ENCODE peak calls at places on chromosomes 11 and 22, in eight cellular contexts. W is tibial artery, Q is IMR-90, R is SJSA1, O is fibroblast of lung, G is right atrium auricular region, P is mesendoderm, B is A549. H is an unnamed sample. For H3K4me1, the result is how much of the 10 kb centered on the place peaks cover.

GRCh38 chr11:93895106-93895862 is 44.9 kb upstream of the VSTM5 start:
- DNase-seq in G (no peak), W (no peak), O (peak), R (no peak), P (peak), B (no peak), Q (peak), H (peak)

GRCh38 chr11:66685276-66686099 is 7.8 kb upstream of the RBM4B start:
- DNase-seq in B (no peak), O (no peak), R (no peak), G (no peak), Q (no peak), W (peak), P (no peak), H (no peak)

GRCh38 chr11:94740083-94740974 is 27.8 kb upstream of the AMOTL1 start:
- DNase-seq in G (no peak), Q (no peak), B (no peak), P (peak), W (peak), O (no peak), R (peak), H (no peak)

GRCh38 chr11:19744130-19744529 is 31.5 kb downstream of the NAV2 start:
- DNase-seq in O (no peak), W (no peak), B (no peak), Q (no peak), R (no peak), G (no peak), P (no peak), H (no peak)

GRCh38 chr11:14577835-14578529 is 57.8 kb upstream of the PSMA1 start:
- DNase-seq in R (no peak), W (no peak), Q (no peak), B (no peak), O (no peak), P (no peak), G (no peak), H (no peak)

GRCh38 chr22:45450931-45451651 is 37.6 kb downstream of the RIBC2 start:
- DNase-seq in B (no peak), Q (peak), R (no peak), O (peak), W (no peak), G (peak), P (no peak), H (no peak)

GRCh38 chr11:110573411-110573810 is 138.8 kb downstream of the ARHGAP20 start:
- DNase-seq in Q (no peak), P (no peak), O (no peak), W (no peak), B (no peak), G (no peak), R (no peak), H (no peak)

GRCh38 chr11:134675983-134676382 is 263.9 kb upstream of the B3GAT1 start:
- DNase-seq in G (no peak), O (no peak), R (no peak), P (no peak), W (no peak), Q (no peak), B (no peak), H (no peak)

GRCh38 chr11:876550-876949 is 33.9 kb downstream of the TSPAN4 start:
- DNase-seq in W (no peak), G (no peak), O (no peak), P (no peak), R (no peak), B (no peak), Q (peak), H (no peak)

GRCh38 chr22:23591846-23592245 is 11.8 kb upstream of the IGLL1 start:
- DNase-seq in P (no peak), B (no peak), O (no peak), W (no peak), R (no peak), Q (no peak), G (no peak), H (no peak)

GRCh38 chr22:45420011-45420410 is 6.5 kb downstream of the RIBC2 start:
- DNase-seq in Q (no peak), P (no peak), R (no peak), O (no peak), G (no peak), B (no peak), W (no peak), H (no peak)

GRCh38 chr22:27801197-27801615 is 350 bp downstream of the MN1 start:
- DNase-seq in B (peak), O (peak), Q (peak), G (no peak), R (peak), W (no peak), P (peak), H (no peak)

GRCh38 chr11:66363805-66364535 is 7.6 kb downstream of the SLC29A2 start:
- DNase-seq in G (no peak), W (no peak), Q (no peak), P (peak), B (peak), R (peak), O (no peak), H (peak)

GRCh38 chr11:118194835-118195627 is 18.6 kb upstream of the SCN2B start:
- DNase-seq in W (peak), G (peak), Q (peak), B (peak), P (peak), O (peak), R (no peak), H (no peak)

GRCh38 chr22:48824673-48825651 is 1002.7 kb downstream of the BRD1 start:
- DNase-seq in B (no peak), Q (no peak), R (peak), W (peak), P (no peak), O (peak), G (no peak), H (no peak)

GRCh38 chr11:3994030-3994640 is 100.5 kb upstream of the RRM1 start:
- DNase-seq in W (no peak), B (no peak), P (no peak), G (no peak), R (no peak), Q (peak), O (peak), H (peak)

GRCh38 chr11:65662802-65663633 is at the start of gene RELA:
- DNase-seq in B (peak), O (peak), G (peak), R (peak), W (peak), P (peak), Q (peak), H (peak)

GRCh38 chr22:48938741-48939140 is 888.9 kb downstream of the BRD1 start:
- DNase-seq in Q (no peak), G (peak), B (no peak), R (peak), W (peak), O (no peak), P (no peak), H (no peak)

GRCh38 chr11:119714590-119714989 is 14.4 kb downstream of the NECTIN1 start:
- DNase-seq in W (no peak), Q (no peak), R (no peak), O (no peak), B (no peak), G (no peak), P (no peak), H (no peak)

GRCh38 chr11:119720311-119720710 is 8.7 kb downstream of the NECTIN1 start:
- DNase-seq in W (no peak), O (no peak), B (no peak), R (no peak), G (no peak), P (no peak), Q (no peak), H (no peak)

GRCh38 chr11:119721129-119722120 is 7.6 kb downstream of the NECTIN1 start:
- DNase-seq in W (no peak), B (peak), Q (no peak), R (no peak), G (no peak), P (peak), O (peak), H (no peak)

GRCh38 chr11:119716475-119717057 is 12.4 kb downstream of the NECTIN1 start:
- DNase-seq in Q (peak), O (no peak), P (no peak), G (no peak), B (no peak), R (no peak), W (no peak), H (no peak)

DNA sequence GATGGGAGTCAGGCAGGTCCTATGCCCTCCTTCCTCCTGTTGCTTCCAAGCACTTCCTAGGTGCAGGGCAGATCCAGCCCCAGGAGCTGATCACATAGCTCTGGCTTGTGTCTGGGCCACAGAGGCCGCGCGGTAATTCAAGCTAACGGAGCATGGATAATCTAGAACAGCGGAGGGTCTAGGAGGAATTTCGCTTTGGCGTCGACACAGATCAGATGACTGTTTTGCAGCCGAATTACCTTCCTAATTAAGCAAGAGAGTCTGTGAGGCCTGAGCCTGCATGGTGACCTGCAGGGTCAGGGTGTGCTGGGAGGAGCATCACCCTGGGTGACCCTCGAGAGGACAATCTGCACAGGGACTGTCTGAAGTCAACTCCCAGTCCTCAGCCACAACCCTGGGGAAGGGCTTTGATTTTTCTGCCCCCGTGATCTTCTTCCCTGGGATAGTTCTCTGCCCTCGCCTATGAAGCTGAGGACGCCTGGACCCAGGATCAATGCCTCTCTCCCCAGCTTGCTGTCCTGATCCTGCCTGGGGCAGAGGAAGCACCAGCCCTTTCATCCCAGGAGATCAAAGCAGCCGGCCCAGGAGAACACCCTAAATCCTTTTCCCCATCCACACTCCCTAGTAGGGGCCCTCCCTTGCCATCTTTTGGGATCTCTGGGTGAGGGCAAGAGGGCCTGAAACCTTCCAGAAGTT is 11.0 kb downstream of the NECTIN1 start:
- DNase-seq in O (peak), R (no peak), W (no peak), G (no peak), P (no peak), B (no peak), Q (no peak), H (no peak)
- H3K4me1 ChIP-seq in O (under half), R (under half), W (under half), G (under half), P (under half), B (under half), Q (under half), H (under half)

GRCh38 chr11:41497974-41498373 is 38.5 kb upstream of the LRRC4C start:
- DNase-seq in G (no peak), B (no peak), P (peak), R (peak), O (peak), Q (no peak), W (no peak), H (no peak)

GRCh38 chr11:41499429-41499828 is 40.0 kb upstream of the LRRC4C start:
- DNase-seq in Q (no peak), W (no peak), P (peak), G (no peak), R (no peak), O (peak), B (no peak), H (no peak)

GRCh38 chr11:41498726-41499125 is 39.3 kb upstream of the LRRC4C start:
- DNase-seq in B (no peak), P (no peak), R (no peak), O (peak), G (no peak), W (no peak), Q (no peak), H (no peak)

GRCh38 chr11:41494716-41495115 is 35.3 kb upstream of the LRRC4C start:
- DNase-seq in P (no peak), Q (no peak), W (no peak), O (peak), B (no peak), R (no peak), G (no peak), H (no peak)
- H3K27ac ChIP-seq in P (no peak), Q (no peak), W (no peak), O (no peak), B (no peak), R (no peak), G (no peak), H (no peak)

DNA sequence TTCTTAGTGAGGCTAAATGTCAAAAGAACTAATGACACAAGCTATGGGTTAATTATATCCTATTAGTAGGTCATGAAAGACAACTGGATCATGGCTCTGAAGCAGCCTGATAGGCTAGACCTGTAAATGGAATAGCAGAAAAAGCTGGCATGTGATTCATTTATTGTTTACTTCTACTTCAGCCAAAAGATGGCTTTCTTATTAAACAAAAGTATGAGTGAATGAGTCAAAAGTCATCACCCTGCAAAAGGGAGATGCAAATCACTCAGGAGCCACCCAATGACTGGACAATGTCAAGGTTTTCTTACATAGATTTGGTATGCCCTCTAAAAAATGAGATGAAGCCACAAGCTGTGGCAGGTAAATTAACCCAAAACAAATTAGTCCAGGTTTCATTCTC is 138.0 kb downstream of the TRPC6 start:
- DNase-seq in W (no peak), O (no peak), R (no peak), Q (no peak), G (no peak), P (no peak), B (no peak), H (no peak)
- H3K4me1 ChIP-seq in W (under half), O (under half), R (under half), Q (under half), G (under half), P (under half), B (under half), H (under half)

GRCh38 chr11:34147581-34147980 is 42.2 kb downstream of the NAT10 start:
- DNase-seq in P (no peak), Q (no peak), R (no peak), W (no peak), O (no peak), G (no peak), B (no peak), H (no peak)

GRCh38 chr11:34146866-34147265 is 41.4 kb downstream of the NAT10 start:
- DNase-seq in W (no peak), Q (no peak), R (no peak), B (no peak), G (no peak), P (no peak), O (no peak), H (no peak)

GRCh38 chr11:34149274-34149673 is 43.8 kb downstream of the NAT10 start:
- DNase-seq in B (no peak), G (no peak), W (no peak), Q (no peak), R (no peak), O (no peak), P (no peak), H (no peak)

GRCh38 chr11:34149786-34150185 is 44.4 kb downstream of the NAT10 start:
- DNase-seq in W (no peak), G (no peak), B (peak), Q (no peak), P (peak), R (no peak), O (no peak), H (no peak)

DNA sequence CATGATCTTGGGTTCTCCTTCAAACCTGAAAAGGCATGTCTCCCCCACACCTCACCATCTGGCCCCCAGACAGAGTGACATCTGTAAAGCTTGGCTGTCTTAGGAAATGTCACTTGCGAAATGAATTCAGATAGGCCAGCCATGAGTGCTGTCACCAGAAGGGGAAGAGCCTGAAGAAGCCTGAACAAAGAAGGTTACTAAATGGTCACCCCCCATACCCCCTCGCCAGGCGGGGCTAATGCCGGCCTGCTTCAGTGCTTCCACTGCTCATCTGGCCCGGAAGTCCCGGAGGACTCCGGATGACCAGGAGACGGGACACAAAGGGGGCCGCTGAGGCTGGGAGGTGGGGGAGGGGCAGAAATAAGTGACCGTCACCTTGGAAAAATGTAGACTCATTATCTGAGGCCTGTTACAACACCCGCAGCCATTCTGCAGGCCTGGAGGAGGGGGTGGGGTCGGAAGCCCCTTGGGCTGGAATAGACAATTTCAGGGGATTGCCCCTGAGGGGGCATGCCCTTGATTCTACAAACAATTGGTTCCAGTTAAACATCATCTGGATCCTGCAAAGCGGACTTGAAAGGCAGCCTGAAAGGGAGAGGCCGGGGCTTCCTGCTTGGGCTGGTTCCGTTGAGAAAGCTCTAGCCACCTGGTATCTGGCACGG is 43.2 kb downstream of the NAT10 start:
- DNase-seq in P (peak), O (no peak), B (no peak), Q (no peak), G (no peak), W (no peak), R (no peak), H (no peak)
- H3K27ac ChIP-seq in P (peak), O (no peak), B (no peak), Q (no peak), G (no peak), W (no peak), R (no peak), H (no peak)

GRCh38 chr11:12409621-12410005 is 32.2 kb downstream of the PARVA start:
- DNase-seq in W (no peak), G (no peak), Q (peak), O (no peak), P (no peak), B (no peak), R (no peak), H (no peak)
- H3K4me1 ChIP-seq in W (half or more), G (half or more), Q (under half), O (under half), P (under half), B (under half), R (under half), H (under half)

DNA sequence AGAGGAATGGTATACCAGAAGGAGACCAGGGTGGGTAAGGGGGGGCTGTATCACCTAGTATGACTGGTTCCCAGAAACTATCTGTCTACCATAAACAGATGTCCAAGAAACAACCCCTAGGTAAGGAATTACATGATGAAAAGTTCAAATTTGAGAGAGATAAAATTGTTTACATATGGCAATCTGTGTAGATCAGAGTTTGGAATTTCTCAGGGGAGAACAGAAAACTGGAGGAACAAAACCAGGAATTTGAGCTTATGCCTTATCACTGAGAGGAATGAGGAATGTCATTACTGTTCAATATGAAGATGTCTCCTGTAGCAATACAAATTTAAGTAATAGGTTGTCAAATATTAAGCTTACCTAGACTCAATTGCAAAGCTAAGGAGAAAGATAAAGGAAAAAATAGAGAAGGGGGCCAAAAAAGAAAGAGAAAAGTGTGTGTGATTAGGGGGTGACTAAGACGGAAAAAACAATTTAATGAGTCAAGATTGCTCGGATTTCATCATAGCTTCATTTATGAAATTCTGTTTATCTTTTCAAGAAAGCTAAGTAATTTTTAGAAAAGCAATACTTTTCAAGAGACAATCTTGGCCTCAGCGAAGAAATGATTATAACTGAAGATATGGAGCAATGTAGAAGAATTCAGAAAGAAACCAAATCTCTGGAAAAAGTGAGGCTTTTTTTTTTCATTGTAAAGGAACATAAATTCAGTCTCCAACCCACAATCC is 117.8 kb downstream of the APOL5 start:
- DNase-seq in B (no peak), R (no peak), Q (peak), G (no peak), O (no peak), W (no peak), P (peak), H (no peak)
- H3K27ac ChIP-seq in B (peak), R (peak), Q (peak), G (peak), O (peak), W (peak), P (peak), H (no peak)

GRCh38 chr11:33928564-33928963 is 36.7 kb upstream of the LMO2 start:
- DNase-seq in B (no peak), W (no peak), G (no peak), Q (no peak), R (no peak), O (no peak), P (no peak), H (no peak)
- H3K4me1 ChIP-seq in B (under half), W (under half), G (under half), Q (under half), R (under half), O (under half), P (under half), H (under half)

DNA sequence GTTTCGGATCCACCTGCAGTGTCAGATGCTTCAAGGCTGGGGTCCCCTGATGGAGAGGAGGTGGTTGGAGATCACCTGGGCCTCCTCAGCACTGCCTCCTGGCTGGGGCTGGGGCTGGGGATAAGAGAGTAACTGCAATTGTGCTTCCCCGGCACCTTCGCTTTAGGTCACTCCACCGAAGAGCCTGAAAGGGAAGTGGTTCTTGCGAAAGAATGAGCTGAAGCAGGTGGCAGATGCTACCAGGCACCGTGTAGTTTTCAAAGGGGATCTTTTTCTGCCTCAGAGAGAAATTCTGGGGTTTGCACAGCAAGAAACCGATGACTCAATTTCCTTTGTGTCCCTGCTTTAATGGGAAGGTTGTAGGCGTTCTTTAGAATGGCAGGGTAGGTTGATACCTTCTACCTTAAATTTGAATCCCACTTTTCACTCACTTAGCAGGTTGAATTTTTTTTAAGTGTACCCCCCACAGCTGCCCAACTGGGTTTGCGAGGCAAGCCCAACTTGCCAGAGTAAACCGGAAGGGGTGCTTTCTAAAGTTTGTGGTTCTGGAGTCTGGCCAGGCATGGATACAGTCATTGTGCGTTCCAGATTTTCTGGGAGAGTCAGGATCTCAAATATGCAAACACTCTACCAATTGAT is 5.3 kb downstream of the CD44 start:
- DNase-seq in G (no peak), P (no peak), B (no peak), Q (peak), O (peak), W (no peak), R (peak), H (peak)
- H3K27ac ChIP-seq in G (no peak), P (no peak), B (peak), Q (peak), O (peak), W (no peak), R (peak), H (peak)